ENCODE peak calls at places on chromosomes 5 and 9, in eight cellular contexts. One of them, this sample, is unnamed.

GRCh38 chr5:56327810-56328209 is 94.7 kb upstream of the ANKRD55 start:
- DNase-seq in A549: no peak
- DNase-seq in aorta: no peak
- DNase-seq in body of pancreas: no peak
- DNase-seq in keratinocyte: no peak
- DNase-seq in left ventricle myocardium inferior: no peak
- DNase-seq in mesendoderm: peak; percentile 34
- DNase-seq in colonic mucosa: no peak
- DNase-seq in this sample: no peak

GRCh38 chr9:228929-229695 is 14.4 kb downstream of the DOCK8 start:
- DNase-seq in left ventricle myocardium inferior: no peak
- DNase-seq in mesendoderm: no peak
- DNase-seq in body of pancreas: no peak
- DNase-seq in keratinocyte: no peak
- DNase-seq in colonic mucosa: no peak
- DNase-seq in A549: no peak
- DNase-seq in aorta: no peak
- DNase-seq in this sample: no peak

GRCh38 chr5:96348536-96348935 is 84.5 kb downstream of the PCSK1 start:
- DNase-seq in colonic mucosa: no peak
- DNase-seq in left ventricle myocardium inferior: no peak
- DNase-seq in mesendoderm: no peak
- DNase-seq in body of pancreas: no peak
- DNase-seq in keratinocyte: no peak
- DNase-seq in aorta: no peak
- DNase-seq in A549: no peak
- DNase-seq in this sample: no peak

GRCh38 chr9:23522952-23523351 is 303.1 kb downstream of the ELAVL2 start:
- DNase-seq in colonic mucosa: no peak
- DNase-seq in mesendoderm: peak; percentile 90
- DNase-seq in aorta: no peak
- DNase-seq in keratinocyte: no peak
- DNase-seq in body of pancreas: no peak
- DNase-seq in A549: no peak
- DNase-seq in left ventricle myocardium inferior: no peak
- DNase-seq in this sample: no peak

GRCh38 chr9:91127653-91128052 is 234.1 kb downstream of the AUH start:
- DNase-seq in colonic mucosa: no peak
- DNase-seq in left ventricle myocardium inferior: no peak
- DNase-seq in body of pancreas: no peak
- DNase-seq in aorta: no peak
- DNase-seq in A549: no peak
- DNase-seq in keratinocyte: no peak
- DNase-seq in mesendoderm: no peak
- DNase-seq in this sample: no peak

GRCh38 chr5:98827161-98827560 is 53.7 kb downstream of the RGMB start:
- DNase-seq in keratinocyte: no peak
- DNase-seq in A549: peak; percentile 23
- DNase-seq in colonic mucosa: no peak
- DNase-seq in body of pancreas: peak; percentile 24
- DNase-seq in aorta: no peak
- DNase-seq in mesendoderm: peak; percentile 57
- DNase-seq in left ventricle myocardium inferior: no peak
- DNase-seq in this sample: no peak

GRCh38 chr9:106798021-106798799 is 64.8 kb upstream of the ZNF462 start:
- DNase-seq in left ventricle myocardium inferior: no peak
- DNase-seq in A549: no peak
- DNase-seq in keratinocyte: no peak
- DNase-seq in body of pancreas: no peak
- DNase-seq in aorta: no peak
- DNase-seq in mesendoderm: no peak
- DNase-seq in colonic mucosa: no peak
- DNase-seq in this sample: no peak

GRCh38 chr5:19270153-19270552 is 717.8 kb downstream of the CDH18 start:
- DNase-seq in left ventricle myocardium inferior: no peak
- DNase-seq in aorta: no peak
- DNase-seq in body of pancreas: peak; percentile 5
- DNase-seq in mesendoderm: peak; percentile 37
- DNase-seq in colonic mucosa: no peak
- DNase-seq in A549: no peak
- DNase-seq in keratinocyte: no peak
- DNase-seq in this sample: no peak

GRCh38 chr5:1002836-1003235 is 5.8 kb upstream of the NKD2 start:
- DNase-seq in mesendoderm: no peak
- DNase-seq in aorta: peak; percentile 32
- DNase-seq in left ventricle myocardium inferior: peak; percentile 17
- DNase-seq in body of pancreas: no peak
- DNase-seq in colonic mucosa: peak; percentile 18
- DNase-seq in keratinocyte: no peak
- DNase-seq in A549: no peak
- DNase-seq in this sample: no peak

DNA sequence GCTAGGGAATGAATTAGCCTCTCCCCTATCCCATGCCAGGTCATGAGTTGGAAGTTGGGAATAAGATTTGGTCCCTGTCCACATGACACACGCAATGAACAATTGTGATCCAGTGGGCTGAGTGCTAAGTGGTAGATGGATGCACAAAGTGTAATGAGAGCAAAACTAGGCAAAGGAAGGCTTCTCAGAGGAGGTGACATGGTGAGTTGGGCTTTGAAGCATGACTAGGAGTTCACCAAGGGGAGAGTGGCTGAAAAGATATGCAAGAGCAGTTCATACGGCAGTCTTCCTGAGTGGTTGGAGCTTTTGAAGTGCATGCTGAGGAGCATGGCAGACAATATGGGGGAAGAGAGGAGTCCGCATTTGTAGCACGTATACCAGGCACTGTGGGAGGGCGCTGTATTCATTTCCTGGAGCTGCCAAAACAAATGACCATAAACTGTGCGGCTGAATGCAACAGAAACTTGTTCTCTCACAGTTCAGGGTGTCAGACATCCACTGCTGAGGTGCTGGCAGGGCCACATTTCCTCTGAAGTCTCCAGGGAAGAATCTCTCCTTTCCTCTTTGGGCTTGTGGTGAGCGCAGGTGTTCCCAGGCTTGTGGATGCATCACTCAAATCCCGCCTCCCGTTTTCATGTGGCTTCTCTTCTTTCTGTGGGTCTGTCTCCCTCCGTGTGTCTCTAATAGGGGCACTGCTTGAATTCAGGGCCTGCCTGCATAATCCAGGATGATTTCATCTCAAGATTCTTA is 49.5 kb downstream of the NSG2 start:
- DNase-seq in mesendoderm: no peak
- DNase-seq in A549: no peak
- DNase-seq in left ventricle myocardium inferior: no peak
- DNase-seq in body of pancreas: no peak
- DNase-seq in colonic mucosa: no peak
- DNase-seq in keratinocyte: no peak
- DNase-seq in aorta: no peak
- DNase-seq in this sample: no peak
- H3K4me3 ChIP-seq in mesendoderm: no peak overlapping the region
- H3K4me3 ChIP-seq in A549: no peak overlapping the region
- H3K4me3 ChIP-seq in left ventricle myocardium inferior: no peak overlapping the region
- H3K4me3 ChIP-seq in body of pancreas: no peak overlapping the region
- H3K4me3 ChIP-seq in colonic mucosa: no peak overlapping the region
- H3K4me3 ChIP-seq in keratinocyte: no peak overlapping the region
- H3K4me3 ChIP-seq in aorta: no peak overlapping the region
- H3K4me3 ChIP-seq in this sample: no peak overlapping the region

GRCh38 chr5:134523543-134524136 is 1.8 kb upstream of the JADE2 start:
- DNase-seq in mesendoderm: peak; percentile 32
- DNase-seq in aorta: no peak
- DNase-seq in keratinocyte: no peak
- DNase-seq in colonic mucosa: no peak
- DNase-seq in body of pancreas: no peak
- DNase-seq in A549: no peak
- DNase-seq in left ventricle myocardium inferior: no peak
- DNase-seq in this sample: no peak
- H3K27ac ChIP-seq in mesendoderm: peak overlapping the region; percentile 94
- H3K27ac ChIP-seq in aorta: peak overlapping the region; percentile 79
- H3K27ac ChIP-seq in keratinocyte: no peak overlapping the region
- H3K27ac ChIP-seq in colonic mucosa: peak overlapping the region; percentile 91
- H3K27ac ChIP-seq in body of pancreas: peak overlapping the region; percentile 97
- H3K27ac ChIP-seq in A549: peak overlapping the region; percentile 100
- H3K27ac ChIP-seq in left ventricle myocardium inferior: peak overlapping the region; percentile 100
- H3K27ac ChIP-seq in this sample: peak overlapping the region; percentile 98

GRCh38 chr9:109907810-109908458 is 127.9 kb downstream of the PALM2AKAP2 start:
- DNase-seq in body of pancreas: no peak
- DNase-seq in mesendoderm: no peak
- DNase-seq in A549: no peak
- DNase-seq in keratinocyte: no peak
- DNase-seq in colonic mucosa: no peak
- DNase-seq in left ventricle myocardium inferior: no peak
- DNase-seq in aorta: no peak
- DNase-seq in this sample: no peak
- H3K4me3 ChIP-seq in body of pancreas: no peak overlapping the region
- H3K4me3 ChIP-seq in mesendoderm: no peak overlapping the region
- H3K4me3 ChIP-seq in A549: no peak overlapping the region
- H3K4me3 ChIP-seq in keratinocyte: no peak overlapping the region
- H3K4me3 ChIP-seq in colonic mucosa: no peak overlapping the region
- H3K4me3 ChIP-seq in left ventricle myocardium inferior: no peak overlapping the region
- H3K4me3 ChIP-seq in aorta: no peak overlapping the region
- H3K4me3 ChIP-seq in this sample: no peak overlapping the region

DNA sequence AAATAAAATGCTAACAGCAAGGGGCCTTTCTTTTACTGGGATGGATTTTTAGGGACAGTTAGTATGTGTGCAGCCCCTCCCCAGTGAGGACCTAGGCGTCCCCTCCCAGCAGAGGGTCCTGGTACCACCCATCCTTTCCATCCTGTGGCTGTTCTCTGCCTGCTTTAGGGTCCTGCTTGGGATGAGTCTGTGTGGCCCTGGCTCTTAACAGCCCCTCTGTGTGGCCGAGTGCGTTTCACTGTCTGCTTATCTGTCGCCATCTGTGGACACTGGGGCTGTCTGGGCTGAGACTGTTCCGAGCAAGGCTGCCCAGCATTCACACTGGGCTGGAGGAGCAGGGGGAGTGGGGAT is 17.0 kb downstream of the WNK2 start:
- DNase-seq in mesendoderm: peak; percentile 64
- DNase-seq in body of pancreas: no peak
- DNase-seq in colonic mucosa: no peak
- DNase-seq in aorta: no peak
- DNase-seq in left ventricle myocardium inferior: no peak
- DNase-seq in A549: no peak
- DNase-seq in keratinocyte: no peak
- DNase-seq in this sample: no peak
- H3K27ac ChIP-seq in mesendoderm: no peak overlapping the region
- H3K27ac ChIP-seq in body of pancreas: peak overlapping the region; percentile 79
- H3K27ac ChIP-seq in colonic mucosa: peak overlapping the region; percentile 82
- H3K27ac ChIP-seq in aorta: no peak overlapping the region
- H3K27ac ChIP-seq in left ventricle myocardium inferior: peak overlapping the region; percentile 94
- H3K27ac ChIP-seq in A549: no peak overlapping the region
- H3K27ac ChIP-seq in keratinocyte: no peak overlapping the region
- H3K27ac ChIP-seq in this sample: no peak overlapping the region

DNA sequence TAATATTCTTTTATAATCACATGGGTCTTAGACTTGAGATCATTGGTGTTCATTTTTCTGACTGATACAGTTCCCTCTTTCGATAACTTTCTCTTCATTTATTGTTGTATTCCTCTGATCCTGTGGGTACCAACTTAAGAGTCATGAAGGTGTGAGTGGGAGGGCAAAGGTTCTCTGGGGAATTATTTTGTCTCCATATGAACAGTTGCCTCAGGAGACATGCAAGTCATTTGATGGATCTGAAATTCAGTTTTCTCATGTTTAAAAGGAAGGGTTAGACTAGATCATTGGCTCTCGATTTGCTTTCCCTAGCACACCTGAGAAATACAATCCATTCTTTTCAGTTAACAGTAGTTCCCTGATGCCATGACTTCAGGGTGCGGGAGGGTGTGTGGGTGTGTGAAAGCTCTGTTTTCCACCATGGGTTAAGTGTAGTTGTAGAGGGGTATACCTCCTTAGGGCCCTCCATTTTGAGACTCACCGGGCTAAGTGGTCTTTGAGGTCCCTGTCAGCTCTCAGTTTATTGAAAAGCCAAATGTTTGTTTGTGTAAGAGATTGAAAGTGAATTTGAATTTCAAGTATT is 47.8 kb downstream of the CNTRL start:
- DNase-seq in aorta: no peak
- DNase-seq in A549: no peak
- DNase-seq in body of pancreas: no peak
- DNase-seq in colonic mucosa: no peak
- DNase-seq in keratinocyte: no peak
- DNase-seq in left ventricle myocardium inferior: no peak
- DNase-seq in mesendoderm: no peak
- DNase-seq in this sample: no peak
- H3K4me3 ChIP-seq in aorta: no peak overlapping the region
- H3K4me3 ChIP-seq in A549: peak overlapping the region; percentile 55
- H3K4me3 ChIP-seq in body of pancreas: no peak overlapping the region
- H3K4me3 ChIP-seq in colonic mucosa: peak overlapping the region; percentile 38
- H3K4me3 ChIP-seq in keratinocyte: peak overlapping the region; percentile 41
- H3K4me3 ChIP-seq in left ventricle myocardium inferior: peak overlapping the region; percentile 67
- H3K4me3 ChIP-seq in mesendoderm: no peak overlapping the region
- H3K4me3 ChIP-seq in this sample: peak overlapping the region; percentile 45

DNA sequence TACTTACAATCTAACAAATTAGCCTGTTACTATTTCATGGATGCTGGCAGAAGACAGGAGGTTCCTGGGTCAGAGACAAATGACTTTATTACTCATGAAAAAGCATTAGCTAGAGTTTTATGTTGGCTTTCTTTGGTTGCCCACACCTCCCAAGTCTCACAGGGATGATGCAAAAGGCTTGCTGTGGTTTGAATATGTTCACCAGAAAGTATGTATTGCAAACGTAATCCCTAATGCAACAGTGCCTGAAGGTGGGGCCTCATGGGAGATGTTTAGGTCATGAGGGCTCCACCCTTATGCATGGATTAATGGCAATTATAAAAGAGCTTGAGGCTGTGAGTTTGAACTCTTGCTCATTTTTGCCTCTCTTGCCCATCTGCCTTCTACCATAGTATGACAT is 28.5 kb downstream of the DPYSL3 start:
- DNase-seq in mesendoderm: no peak
- DNase-seq in colonic mucosa: no peak
- DNase-seq in aorta: no peak
- DNase-seq in left ventricle myocardium inferior: no peak
- DNase-seq in keratinocyte: no peak
- DNase-seq in body of pancreas: no peak
- DNase-seq in A549: no peak
- DNase-seq in this sample: no peak
- H3K27ac ChIP-seq in mesendoderm: no peak overlapping the region
- H3K27ac ChIP-seq in colonic mucosa: no peak overlapping the region
- H3K27ac ChIP-seq in aorta: peak overlapping the region; percentile 55
- H3K27ac ChIP-seq in left ventricle myocardium inferior: peak overlapping the region; percentile 78
- H3K27ac ChIP-seq in keratinocyte: no peak overlapping the region
- H3K27ac ChIP-seq in body of pancreas: no peak overlapping the region
- H3K27ac ChIP-seq in A549: no peak overlapping the region
- H3K27ac ChIP-seq in this sample: no peak overlapping the region

This sample was measured in effector memory CD4-positive, alpha-beta T cell.